ENCODE peak calls at places on chromosomes 7 and 10, in ten cellular contexts. O is activated T-cell treated with anti-CD3 and anti-CD28 coated beads, Interleukin-2, amount 50 U/mL, for 4 hours; G is cerebellum; W is NCI-H1105; A is neuronal stem cell; L is psoas muscle; U is NB4; R is gastrocnemius medialis; N is NCI-H524; V is endothelial cell. J is an unnamed sample.

GRCh38 chr7:41698726-41699125 is 4.2 kb downstream of the INHBA start:
- DNase-seq in A (no peak), V (no peak), W (no peak), L (no peak), O (no peak), G (no peak), U (no peak), R (no peak), N (no peak), J (no peak)

GRCh38 chr7:112080974-112081373 is 125.2 kb downstream of the DOCK4 start:
- DNase-seq in W (no peak), R (peak), L (no peak), A (no peak), V (peak), O (no peak), U (peak), N (no peak), G (no peak), J (no peak)

GRCh38 chr7:27899601-27900000 is 159.6 kb downstream of the TAX1BP1 start:
- DNase-seq in O (no peak), W (no peak), A (no peak), G (no peak), U (peak), L (no peak), R (no peak), V (no peak), N (no peak), J (no peak)

GRCh38 chr7:80634505-80634904 is 3.9 kb upstream of the CD36 start:
- DNase-seq in O (no peak), V (no peak), W (no peak), U (peak), L (no peak), N (peak), R (no peak), A (no peak), G (no peak), J (no peak)

GRCh38 chr10:118991326-118991725 is 38.2 kb upstream of the NANOS1 start:
- DNase-seq in A (no peak), V (no peak), O (no peak), G (no peak), U (no peak), N (peak), L (no peak), W (peak), R (no peak), J (no peak)

GRCh38 chr10:96448558-96448957 is 65.2 kb downstream of the TLL2 start:
- DNase-seq in A (no peak), L (no peak), G (no peak), O (no peak), N (no peak), R (no peak), V (no peak), W (no peak), U (no peak), J (no peak)

GRCh38 chr10:77582710-77583115 is 54.9 kb downstream of the KCNMA1 start:
- DNase-seq in N (no peak), G (no peak), W (no peak), O (no peak), V (no peak), L (peak), R (peak), U (peak), A (no peak), J (no peak)

GRCh38 chr10:6279540-6280267 is 77.0 kb downstream of the PFKFB3 start:
- DNase-seq in N (no peak), G (no peak), U (no peak), V (no peak), O (no peak), A (no peak), R (no peak), W (no peak), L (no peak), J (no peak)

GRCh38 chr10:79335094-79335469 is 12.2 kb upstream of the PPIF start:
- DNase-seq in U (no peak), W (no peak), L (no peak), V (no peak), G (no peak), R (no peak), A (no peak), O (no peak), N (no peak), J (no peak)

GRCh38 chr10:91683976-91684375 is 51.1 kb upstream of the PPP1R3C start:
- DNase-seq in G (no peak), N (no peak), U (no peak), O (no peak), L (no peak), W (no peak), V (no peak), A (no peak), R (no peak), J (no peak)

GRCh38 chr7:136078630-136079029 is 101.5 kb upstream of the MTPN start:
- DNase-seq in U (no peak), O (no peak), V (no peak), G (no peak), L (no peak), A (no peak), W (no peak), N (no peak), R (no peak), J (no peak)

GRCh38 chr7:101559586-101559985 is 69.5 kb downstream of the MYL10 start:
- DNase-seq in N (no peak), A (no peak), U (no peak), O (no peak), W (no peak), L (peak), G (no peak), V (no peak), R (no peak), J (no peak)

GRCh38 chr7:88354999-88355398 is 48.3 kb upstream of the STEAP4 start:
- DNase-seq in R (no peak), L (no peak), G (no peak), O (no peak), N (no peak), A (no peak), V (no peak), W (no peak), U (peak), J (no peak)

GRCh38 chr10:55287346-55287745 is 486.3 kb upstream of the PCDH15 start:
- DNase-seq in G (no peak), L (no peak), U (peak), R (no peak), W (no peak), A (no peak), O (no peak), V (no peak), N (no peak), J (no peak)

GRCh38 chr10:47024399-47025252 is 113.4 kb downstream of the PTPN20 start:
- DNase-seq in L (peak), N (peak), V (peak), O (peak), A (peak), R (peak), U (peak), G (peak), W (peak), J (no peak)

GRCh38 chr10:130587718-130588117 is 451.5 kb downstream of the GLRX3 start:
- DNase-seq in U (no peak), V (no peak), A (no peak), N (no peak), G (no peak), L (no peak), O (no peak), R (no peak), W (no peak), J (no peak)

GRCh38 chr10:38157270-38157685 is 63.1 kb downstream of the ZNF37A start:
- DNase-seq in O (no peak), U (no peak), W (no peak), V (no peak), R (no peak), G (no peak), N (no peak), L (no peak), A (no peak), J (no peak)

GRCh38 chr10:77165445-77166316 is 471.9 kb downstream of the KCNMA1 start:
- DNase-seq in A (peak), L (no peak), U (peak), V (peak), R (peak), O (no peak), W (peak), G (peak), N (peak), J (peak)

GRCh38 chr10:90087197-90088007 is 386.0 kb downstream of the KIF20B start:
- DNase-seq in V (no peak), G (no peak), O (no peak), R (no peak), A (no peak), W (no peak), L (no peak), N (no peak), U (peak), J (no peak)

GRCh38 chr10:102540023-102540422 is 36.3 kb downstream of the SUFU start:
- DNase-seq in R (no peak), V (no peak), N (peak), O (no peak), W (no peak), U (peak), L (no peak), A (no peak), G (peak), J (no peak)

GRCh38 chr7:130274983-130275649 is 8.5 kb downstream of the CPA2 start:
- DNase-seq in L (no peak), G (no peak), R (no peak), O (no peak), A (no peak), V (no peak), W (peak), U (peak), N (peak), J (no peak)

GRCh38 chr7:136687693-136688322 is 180.6 kb upstream of the CHRM2 start:
- DNase-seq in R (no peak), A (peak), V (peak), O (no peak), U (peak), G (no peak), W (peak), N (peak), L (no peak), J (no peak)

GRCh38 chr7:138898255-138898654 is 82.9 kb downstream of the KIAA1549 start:
- DNase-seq in V (no peak), W (no peak), R (no peak), N (no peak), O (no peak), A (no peak), L (no peak), U (peak), G (no peak), J (no peak)

J was measured in iPS DF 19.7.